ENCODE peak calls at places on chromosomes 2 and 18, in seven cellular contexts. One of them, this sample, is unnamed.

GRCh38 chr2:241774419-241775222 is 2.0 kb upstream of the GAL3ST2 start:
- DNase-seq in HepG2: peak
- DNase-seq in endothelial cell of umbilical vein: no peak
- DNase-seq in neural progenitor cell: no peak
- DNase-seq in K562: no peak
- DNase-seq in fibroblast of lung: peak
- DNase-seq in HCT116: peak
- DNase-seq in this sample: no peak

GRCh38 chr2:139217641-139218040 is 437.5 kb upstream of the NXPH2 start:
- DNase-seq in HepG2: no peak
- DNase-seq in endothelial cell of umbilical vein: no peak
- DNase-seq in neural progenitor cell: no peak
- DNase-seq in K562: no peak
- DNase-seq in fibroblast of lung: no peak
- DNase-seq in HCT116: no peak
- DNase-seq in this sample: no peak

GRCh38 chr2:159010340-159010739 is 41.9 kb downstream of the TANC1 start:
- DNase-seq in HepG2: peak
- DNase-seq in endothelial cell of umbilical vein: peak
- DNase-seq in neural progenitor cell: no peak
- DNase-seq in K562: no peak
- DNase-seq in fibroblast of lung: peak
- DNase-seq in HCT116: no peak
- DNase-seq in this sample: no peak

GRCh38 chr18:3411854-3412268 is 38.1 kb upstream of the TGIF1 start:
- DNase-seq in HepG2: no peak
- DNase-seq in endothelial cell of umbilical vein: peak
- DNase-seq in neural progenitor cell: no peak
- DNase-seq in K562: no peak
- DNase-seq in fibroblast of lung: no peak
- DNase-seq in HCT116: no peak
- DNase-seq in this sample: no peak

GRCh38 chr18:43312891-43313290 is 35.6 kb upstream of the SYT4 start:
- DNase-seq in HepG2: no peak
- DNase-seq in endothelial cell of umbilical vein: no peak
- DNase-seq in neural progenitor cell: no peak
- DNase-seq in K562: no peak
- DNase-seq in fibroblast of lung: no peak
- DNase-seq in HCT116: no peak
- DNase-seq in this sample: no peak

GRCh38 chr2:164655750-164656149 is 34.5 kb upstream of the GRB14 start:
- DNase-seq in HepG2: no peak
- DNase-seq in endothelial cell of umbilical vein: peak
- DNase-seq in neural progenitor cell: no peak
- DNase-seq in K562: no peak
- DNase-seq in fibroblast of lung: no peak
- DNase-seq in HCT116: no peak
- DNase-seq in this sample: peak

GRCh38 chr2:223929575-223930001 is 15.5 kb downstream of the WDFY1 start:
- DNase-seq in HepG2: peak
- DNase-seq in endothelial cell of umbilical vein: no peak
- DNase-seq in neural progenitor cell: no peak
- DNase-seq in K562: no peak
- DNase-seq in fibroblast of lung: no peak
- DNase-seq in HCT116: no peak
- DNase-seq in this sample: no peak

GRCh38 chr2:121689356-121689755 is 40.1 kb upstream of the CLASP1 start:
- DNase-seq in HepG2: peak
- DNase-seq in endothelial cell of umbilical vein: peak
- DNase-seq in neural progenitor cell: no peak
- DNase-seq in K562: peak
- DNase-seq in fibroblast of lung: peak
- DNase-seq in HCT116: no peak
- DNase-seq in this sample: no peak

GRCh38 chr2:230940476-230940815 is 15.4 kb upstream of the GPR55 start:
- DNase-seq in HepG2: no peak
- DNase-seq in endothelial cell of umbilical vein: no peak
- DNase-seq in neural progenitor cell: no peak
- DNase-seq in K562: no peak
- DNase-seq in fibroblast of lung: no peak
- DNase-seq in HCT116: no peak
- DNase-seq in this sample: no peak

GRCh38 chr18:67417864-67418523 is 98.5 kb downstream of the DSEL start:
- DNase-seq in HepG2: peak
- DNase-seq in endothelial cell of umbilical vein: peak
- DNase-seq in neural progenitor cell: no peak
- DNase-seq in K562: peak
- DNase-seq in fibroblast of lung: peak
- DNase-seq in HCT116: no peak
- DNase-seq in this sample: peak

GRCh38 chr2:120908314-120908975 is 172.8 kb downstream of the GLI2 start:
- DNase-seq in HepG2: no peak
- DNase-seq in endothelial cell of umbilical vein: no peak
- DNase-seq in neural progenitor cell: no peak
- DNase-seq in K562: no peak
- DNase-seq in fibroblast of lung: no peak
- DNase-seq in HCT116: no peak
- DNase-seq in this sample: no peak

GRCh38 chr18:2920027-2920426 is 73.2 kb downstream of the EMILIN2 start:
- DNase-seq in HepG2: no peak
- DNase-seq in endothelial cell of umbilical vein: no peak
- DNase-seq in neural progenitor cell: no peak
- DNase-seq in K562: no peak
- DNase-seq in fibroblast of lung: no peak
- DNase-seq in HCT116: no peak
- DNase-seq in this sample: no peak

GRCh38 chr18:46296656-46297055 is 192.5 kb downstream of the HAUS1 start:
- DNase-seq in HepG2: no peak
- DNase-seq in endothelial cell of umbilical vein: no peak
- DNase-seq in neural progenitor cell: no peak
- DNase-seq in K562: no peak
- DNase-seq in fibroblast of lung: no peak
- DNase-seq in HCT116: no peak
- DNase-seq in this sample: no peak

GRCh38 chr18:55419939-55420664 is 167.9 kb downstream of the TCF4 start:
- DNase-seq in HepG2: no peak
- DNase-seq in endothelial cell of umbilical vein: peak
- DNase-seq in neural progenitor cell: peak
- DNase-seq in K562: no peak
- DNase-seq in fibroblast of lung: peak
- DNase-seq in HCT116: no peak
- DNase-seq in this sample: no peak

GRCh38 chr2:240431276-240431662 is 4.2 kb upstream of the GPC1 start:
- DNase-seq in HepG2: no peak
- DNase-seq in endothelial cell of umbilical vein: no peak
- DNase-seq in neural progenitor cell: no peak
- DNase-seq in K562: no peak
- DNase-seq in fibroblast of lung: no peak
- DNase-seq in HCT116: no peak
- DNase-seq in this sample: no peak

GRCh38 chr18:56257215-56257614 is 381.2 kb downstream of the TXNL1 start:
- DNase-seq in HepG2: no peak
- DNase-seq in endothelial cell of umbilical vein: peak
- DNase-seq in neural progenitor cell: no peak
- DNase-seq in K562: no peak
- DNase-seq in fibroblast of lung: peak
- DNase-seq in HCT116: no peak
- DNase-seq in this sample: peak

GRCh38 chr2:189157431-189157830 is 22.1 kb downstream of the COL5A2 start:
- DNase-seq in HepG2: no peak
- DNase-seq in endothelial cell of umbilical vein: no peak
- DNase-seq in neural progenitor cell: no peak
- DNase-seq in K562: no peak
- DNase-seq in fibroblast of lung: no peak
- DNase-seq in HCT116: no peak
- DNase-seq in this sample: no peak

GRCh38 chr2:239563561-239563960 is 162.7 kb upstream of the HDAC4 start:
- DNase-seq in HepG2: no peak
- DNase-seq in endothelial cell of umbilical vein: no peak
- DNase-seq in neural progenitor cell: no peak
- DNase-seq in K562: no peak
- DNase-seq in fibroblast of lung: no peak
- DNase-seq in HCT116: no peak
- DNase-seq in this sample: no peak

DNA sequence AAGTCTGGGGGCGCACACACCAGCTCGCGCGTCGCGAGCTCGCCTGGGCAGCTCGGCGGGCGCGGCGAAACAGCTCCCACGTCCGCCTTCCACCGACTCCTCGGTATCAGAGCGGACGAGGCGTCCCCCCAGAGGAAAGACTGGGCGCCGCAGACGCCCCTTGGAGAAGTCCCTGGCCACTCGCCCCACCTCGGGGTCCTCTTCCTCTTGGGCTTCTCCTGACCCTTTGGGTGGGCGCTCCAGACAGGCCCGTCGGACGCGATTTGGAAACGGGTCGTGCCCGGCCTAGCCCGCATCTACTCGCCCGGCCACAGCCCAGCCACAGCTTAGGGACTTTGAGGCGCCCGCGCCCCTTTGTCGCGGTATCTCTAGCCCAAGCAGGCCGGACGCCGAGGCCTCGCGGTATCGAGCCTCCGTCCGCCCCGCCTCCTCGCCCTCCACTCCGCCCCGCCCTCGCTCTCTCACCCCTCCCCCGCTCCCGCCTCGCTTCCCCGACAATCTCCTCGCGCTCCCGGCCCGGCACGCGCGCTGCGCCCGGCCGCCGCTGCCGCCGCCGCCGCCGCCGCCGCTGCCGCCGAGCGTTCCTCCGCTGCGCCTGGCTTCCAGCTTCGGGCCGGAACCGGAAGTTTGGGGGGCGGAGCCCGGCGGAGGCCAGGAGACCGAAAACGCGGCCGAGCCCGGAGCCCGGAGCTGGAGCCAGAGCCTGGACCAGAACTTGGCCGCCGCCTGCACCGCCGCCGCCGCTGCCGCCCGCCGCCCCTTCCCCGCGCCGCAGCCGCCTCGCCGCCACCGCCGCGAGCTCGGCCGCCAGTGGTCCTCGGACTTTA is 752 bp upstream of the ACVR2A start:
- DNase-seq in HepG2: peak
- DNase-seq in endothelial cell of umbilical vein: peak
- DNase-seq in neural progenitor cell: peak
- DNase-seq in K562: peak
- DNase-seq in fibroblast of lung: peak
- DNase-seq in HCT116: peak
- DNase-seq in this sample: peak
- H2AFZ ChIP-seq in HepG2: no peak
- H2AFZ ChIP-seq in endothelial cell of umbilical vein: peak
- H2AFZ ChIP-seq in neural progenitor cell: peak
- H2AFZ ChIP-seq in K562: peak
- H2AFZ ChIP-seq in fibroblast of lung: peak
- H2AFZ ChIP-seq in HCT116: peak
- H2AFZ ChIP-seq in this sample: peak

DNA sequence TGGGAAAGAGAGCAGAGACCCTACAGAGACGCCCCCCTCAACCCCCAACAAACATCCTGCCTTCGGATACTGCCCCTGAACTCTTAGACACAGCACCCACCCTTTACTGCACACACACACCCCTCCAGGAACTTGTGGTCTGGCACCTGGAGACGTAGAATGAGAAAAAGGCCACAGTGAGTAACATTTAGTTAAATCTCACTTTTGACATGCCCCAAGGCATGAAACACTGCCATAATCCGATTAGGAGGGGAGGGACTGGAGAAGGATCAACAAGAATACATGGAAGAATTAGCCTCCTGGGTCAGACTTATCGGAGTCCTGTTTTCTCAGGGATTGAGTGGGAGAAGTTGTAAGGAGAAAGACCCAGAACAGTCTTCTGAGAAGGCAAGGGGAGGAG is 4.1 kb downstream of the CDK5R2 start:
- DNase-seq in HepG2: no peak
- DNase-seq in endothelial cell of umbilical vein: no peak
- DNase-seq in neural progenitor cell: peak
- DNase-seq in K562: no peak
- DNase-seq in fibroblast of lung: no peak
- DNase-seq in HCT116: no peak
- DNase-seq in this sample: no peak
- TF ChIP-seq EZH2 in HepG2: no peak
- TF ChIP-seq EZH2 in endothelial cell of umbilical vein: no peak
- TF ChIP-seq EZH2 in neural progenitor cell: no peak
- TF ChIP-seq EZH2 in K562: no peak
- TF ChIP-seq EZH2 in fibroblast of lung: no peak
- TF ChIP-seq EZH2 in HCT116: no peak
- TF ChIP-seq EZH2 in this sample: no peak

DNA sequence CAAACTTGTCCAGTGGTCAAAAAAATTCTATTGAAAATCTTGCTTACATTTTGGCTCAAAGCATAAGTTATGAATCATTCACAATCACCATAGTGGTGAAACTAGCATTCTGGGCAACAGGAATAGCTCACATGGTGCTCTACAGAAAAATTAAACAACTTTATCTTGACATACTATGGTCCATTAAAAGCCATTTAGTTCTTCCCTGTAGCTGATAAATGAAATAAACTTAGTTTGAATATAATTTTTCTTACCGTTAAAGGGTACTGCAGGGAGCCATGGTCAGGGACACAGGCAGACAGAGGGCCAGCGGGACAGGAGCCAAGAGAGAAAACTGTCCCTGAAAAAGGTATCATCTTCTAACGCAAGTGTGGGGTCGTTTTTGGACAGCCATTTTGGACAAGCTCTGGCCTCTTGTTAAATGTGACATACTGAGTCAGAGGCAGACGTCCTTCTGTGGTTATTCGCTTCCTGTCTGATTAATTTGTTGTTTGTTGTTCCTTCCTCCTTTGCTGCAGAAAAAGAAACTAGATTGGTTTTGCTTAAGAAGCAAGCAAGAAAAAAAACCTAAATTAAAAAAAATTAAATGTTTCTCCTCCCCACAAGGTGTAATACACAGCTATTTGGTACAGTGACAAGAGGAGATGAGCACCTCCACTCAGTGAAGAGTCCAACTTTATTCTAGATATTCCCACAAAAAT is at the start of gene WIPF1:
- DNase-seq in HepG2: no peak
- DNase-seq in endothelial cell of umbilical vein: peak
- DNase-seq in neural progenitor cell: no peak
- DNase-seq in K562: no peak
- DNase-seq in fibroblast of lung: peak
- DNase-seq in HCT116: no peak
- DNase-seq in this sample: peak
- H3K9ac ChIP-seq in HepG2: no peak
- H3K9ac ChIP-seq in endothelial cell of umbilical vein: peak
- H3K9ac ChIP-seq in neural progenitor cell: no peak
- H3K9ac ChIP-seq in K562: no peak
- H3K9ac ChIP-seq in fibroblast of lung: no peak
- H3K9ac ChIP-seq in HCT116: no peak
- H3K9ac ChIP-seq in this sample: peak

DNA sequence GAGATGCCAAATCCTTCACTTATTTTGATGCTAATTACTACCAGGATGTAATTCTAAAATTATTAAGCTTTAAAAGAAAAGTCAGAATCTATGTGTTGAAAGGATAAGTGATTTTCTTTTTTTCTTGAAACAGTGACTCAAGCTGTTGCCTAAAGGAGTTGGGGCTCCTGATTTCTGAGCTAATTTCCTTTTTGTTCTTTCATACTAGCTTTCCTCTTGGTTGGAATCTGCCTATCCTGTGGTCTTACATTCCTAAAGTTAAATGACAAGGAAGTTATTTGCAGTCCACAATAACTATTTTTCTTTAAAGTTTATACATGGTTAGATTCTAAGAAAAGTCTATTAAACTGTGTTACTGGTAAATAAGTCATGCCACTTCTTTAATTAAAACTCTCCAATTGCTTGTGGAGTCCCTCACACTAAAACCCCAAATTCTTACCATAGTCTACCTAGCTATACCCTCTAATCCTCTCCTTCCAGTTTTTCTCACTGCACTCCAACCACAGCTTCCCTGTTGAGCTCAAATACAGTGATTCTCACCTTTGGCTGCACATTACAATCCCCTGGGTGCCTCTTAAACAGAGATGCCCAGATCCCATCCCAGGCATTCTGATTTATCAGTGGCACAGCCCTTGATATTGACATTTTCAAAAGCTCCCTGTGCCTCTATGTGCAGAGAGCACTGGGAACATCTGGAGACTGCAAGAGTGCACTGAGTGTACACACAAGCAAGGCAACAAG is 63.3 kb upstream of the EFEMP1 start:
- DNase-seq in HepG2: no peak
- DNase-seq in endothelial cell of umbilical vein: peak
- DNase-seq in neural progenitor cell: no peak
- DNase-seq in K562: no peak
- DNase-seq in fibroblast of lung: no peak
- DNase-seq in HCT116: no peak
- DNase-seq in this sample: no peak
- H2AFZ ChIP-seq in HepG2: no peak
- H2AFZ ChIP-seq in endothelial cell of umbilical vein: no peak
- H2AFZ ChIP-seq in neural progenitor cell: no peak
- H2AFZ ChIP-seq in K562: no peak
- H2AFZ ChIP-seq in fibroblast of lung: no peak
- H2AFZ ChIP-seq in HCT116: no peak
- H2AFZ ChIP-seq in this sample: no peak

This sample was measured in MM.1S.